ENCODE peak calls at places on chromosomes 11 and 22, in five cellular contexts. One of them, this sample, is unnamed.

GRCh38 chr22:29071261-29072045 is 1.4 kb upstream of the KREMEN1 start:
- DNase-seq in fibroblast of lung: peak
- DNase-seq in PC-9: peak
- DNase-seq in EL: peak
- DNase-seq in SK-N-SH: no peak
- DNase-seq in this sample: peak

GRCh38 chr11:90594658-90595057 is 371.8 kb upstream of the CHORDC1 start:
- DNase-seq in PC-9: no peak
- DNase-seq in EL: no peak
- DNase-seq in fibroblast of lung: no peak
- DNase-seq in SK-N-SH: peak
- DNase-seq in this sample: no peak

GRCh38 chr11:6377902-6378694 is 12.2 kb upstream of the SMPD1 start:
- DNase-seq in SK-N-SH: no peak
- DNase-seq in fibroblast of lung: no peak
- DNase-seq in EL: no peak
- DNase-seq in PC-9: no peak
- DNase-seq in this sample: no peak

GRCh38 chr22:29817724-29818123 is 20.4 kb downstream of the ASCC2 start:
- DNase-seq in fibroblast of lung: no peak
- DNase-seq in PC-9: no peak
- DNase-seq in EL: no peak
- DNase-seq in SK-N-SH: no peak
- DNase-seq in this sample: no peak

GRCh38 chr22:30823015-30823370 is 128.3 kb downstream of the OSBP2 start:
- DNase-seq in fibroblast of lung: no peak
- DNase-seq in EL: no peak
- DNase-seq in PC-9: no peak
- DNase-seq in SK-N-SH: peak
- DNase-seq in this sample: peak

GRCh38 chr11:47451990-47452389 is 3.1 kb upstream of the RAPSN start:
- DNase-seq in EL: no peak
- DNase-seq in fibroblast of lung: no peak
- DNase-seq in PC-9: no peak
- DNase-seq in SK-N-SH: no peak
- DNase-seq in this sample: no peak

GRCh38 chr11:17579451-17579850 is 32.4 kb downstream of the OTOG start:
- DNase-seq in fibroblast of lung: no peak
- DNase-seq in EL: no peak
- DNase-seq in PC-9: no peak
- DNase-seq in SK-N-SH: no peak
- DNase-seq in this sample: no peak

GRCh38 chr11:17388609-17389204 is at the start of gene KCNJ11:
- DNase-seq in EL: no peak
- DNase-seq in fibroblast of lung: no peak
- DNase-seq in PC-9: peak
- DNase-seq in SK-N-SH: no peak
- DNase-seq in this sample: no peak

GRCh38 chr11:2988996-2989395 is 3.1 kb downstream of the NAP1L4 start:
- DNase-seq in fibroblast of lung: no peak
- DNase-seq in SK-N-SH: no peak
- DNase-seq in EL: no peak
- DNase-seq in PC-9: no peak
- DNase-seq in this sample: no peak

GRCh38 chr22:30837531-30837930 is 131.0 kb downstream of the MORC2 start:
- DNase-seq in fibroblast of lung: no peak
- DNase-seq in EL: no peak
- DNase-seq in PC-9: no peak
- DNase-seq in SK-N-SH: no peak
- DNase-seq in this sample: no peak

GRCh38 chr11:84106560-84106959 is 820.4 kb upstream of the CCDC90B start:
- DNase-seq in SK-N-SH: no peak
- DNase-seq in PC-9: no peak
- DNase-seq in EL: no peak
- DNase-seq in fibroblast of lung: no peak
- DNase-seq in this sample: no peak

GRCh38 chr22:38623357-38623756 is 32.8 kb downstream of the FAM227A start:
- DNase-seq in EL: no peak
- DNase-seq in fibroblast of lung: no peak
- DNase-seq in PC-9: no peak
- DNase-seq in SK-N-SH: no peak
- DNase-seq in this sample: no peak

GRCh38 chr22:37505565-37505964 is 13.7 kb downstream of the CARD10 start:
- DNase-seq in fibroblast of lung: no peak
- DNase-seq in SK-N-SH: no peak
- DNase-seq in PC-9: no peak
- DNase-seq in EL: no peak
- DNase-seq in this sample: no peak

GRCh38 chr11:76524461-76524860 is 79.6 kb downstream of the EMSY start:
- DNase-seq in fibroblast of lung: no peak
- DNase-seq in SK-N-SH: no peak
- DNase-seq in EL: peak
- DNase-seq in PC-9: peak
- DNase-seq in this sample: no peak

GRCh38 chr11:119192111-119192510 is 6.8 kb downstream of the NHERF4 start:
- DNase-seq in SK-N-SH: no peak
- DNase-seq in fibroblast of lung: no peak
- DNase-seq in PC-9: no peak
- DNase-seq in EL: no peak
- DNase-seq in this sample: no peak

GRCh38 chr11:117045196-117045595 is 53.0 kb downstream of the SIK3 start:
- DNase-seq in EL: peak
- DNase-seq in fibroblast of lung: peak
- DNase-seq in PC-9: no peak
- DNase-seq in SK-N-SH: no peak
- DNase-seq in this sample: no peak

GRCh38 chr11:73394416-73395296 is 18.5 kb downstream of the RELT start:
- DNase-seq in EL: no peak
- DNase-seq in PC-9: no peak
- DNase-seq in fibroblast of lung: no peak
- DNase-seq in SK-N-SH: no peak
- DNase-seq in this sample: no peak

GRCh38 chr11:10926801-10927200 is 68.9 kb upstream of the ZBED5 start:
- DNase-seq in PC-9: no peak
- DNase-seq in fibroblast of lung: no peak
- DNase-seq in SK-N-SH: no peak
- DNase-seq in EL: peak
- DNase-seq in this sample: no peak

GRCh38 chr11:68043029-68043348 is 4.2 kb downstream of the TCIRG1 start:
- DNase-seq in SK-N-SH: peak
- DNase-seq in fibroblast of lung: no peak
- DNase-seq in PC-9: no peak
- DNase-seq in EL: peak
- DNase-seq in this sample: no peak

GRCh38 chr22:36384766-36385400 is 2.9 kb downstream of the MYH9 start:
- DNase-seq in SK-N-SH: peak
- DNase-seq in fibroblast of lung: peak
- DNase-seq in PC-9: no peak
- DNase-seq in EL: peak
- DNase-seq in this sample: no peak

GRCh38 chr11:117187007-117187406 is 8.5 kb downstream of the SIDT2 start:
- DNase-seq in SK-N-SH: no peak
- DNase-seq in PC-9: no peak
- DNase-seq in fibroblast of lung: no peak
- DNase-seq in EL: no peak
- DNase-seq in this sample: no peak

GRCh38 chr11:73411031-73411430 is 34.8 kb downstream of the RELT start:
- DNase-seq in EL: no peak
- DNase-seq in SK-N-SH: no peak
- DNase-seq in PC-9: no peak
- DNase-seq in fibroblast of lung: no peak
- DNase-seq in this sample: no peak

GRCh38 chr11:59761985-59762384 is 6.8 kb downstream of the STX3 start:
- DNase-seq in SK-N-SH: no peak
- DNase-seq in fibroblast of lung: no peak
- DNase-seq in EL: no peak
- DNase-seq in PC-9: no peak
- DNase-seq in this sample: no peak

GRCh38 chr11:20089796-20090653 is 70.2 kb downstream of the DBX1 start:
- DNase-seq in PC-9: no peak
- DNase-seq in EL: no peak
- DNase-seq in SK-N-SH: no peak
- DNase-seq in fibroblast of lung: peak
- DNase-seq in this sample: no peak

GRCh38 chr11:133163463-133164419 is 368.6 kb downstream of the OPCML start:
- DNase-seq in PC-9: no peak
- DNase-seq in SK-N-SH: peak
- DNase-seq in fibroblast of lung: peak
- DNase-seq in EL: peak
- DNase-seq in this sample: peak

GRCh38 chr22:49608660-49609059 is 219.0 kb downstream of the BRD1 start:
- DNase-seq in EL: no peak
- DNase-seq in SK-N-SH: no peak
- DNase-seq in fibroblast of lung: no peak
- DNase-seq in PC-9: no peak
- DNase-seq in this sample: no peak

GRCh38 chr11:8829556-8829955 is 81.4 kb upstream of the AKIP1 start:
- DNase-seq in EL: no peak
- DNase-seq in PC-9: no peak
- DNase-seq in SK-N-SH: no peak
- DNase-seq in fibroblast of lung: no peak
- DNase-seq in this sample: no peak

GRCh38 chr22:29750029-29750428 is 16.8 kb downstream of the ZMAT5 start:
- DNase-seq in EL: no peak
- DNase-seq in PC-9: no peak
- DNase-seq in fibroblast of lung: no peak
- DNase-seq in SK-N-SH: no peak
- DNase-seq in this sample: no peak

GRCh38 chr11:8822476-8822875 is 88.5 kb upstream of the AKIP1 start:
- DNase-seq in fibroblast of lung: no peak
- DNase-seq in PC-9: no peak
- DNase-seq in EL: no peak
- DNase-seq in SK-N-SH: no peak
- DNase-seq in this sample: no peak

GRCh38 chr22:46054091-46054877 is 77.3 kb upstream of the WNT7B start:
- DNase-seq in fibroblast of lung: peak
- DNase-seq in EL: peak
- DNase-seq in SK-N-SH: peak
- DNase-seq in PC-9: no peak
- DNase-seq in this sample: peak

GRCh38 chr11:64924910-64925284 is 408 bp downstream of the PPP2R5B start:
- DNase-seq in PC-9: peak
- DNase-seq in SK-N-SH: peak
- DNase-seq in fibroblast of lung: no peak
- DNase-seq in EL: peak
- DNase-seq in this sample: peak

GRCh38 chr11:66050581-66051231 is 1.5 kb upstream of the SF3B2 start:
- DNase-seq in EL: no peak
- DNase-seq in PC-9: no peak
- DNase-seq in fibroblast of lung: no peak
- DNase-seq in SK-N-SH: peak
- DNase-seq in this sample: no peak

GRCh38 chr11:16169541-16169940 is 186.8 kb downstream of the SOX6 start:
- DNase-seq in SK-N-SH: no peak
- DNase-seq in PC-9: no peak
- DNase-seq in EL: peak
- DNase-seq in fibroblast of lung: no peak
- DNase-seq in this sample: no peak

GRCh38 chr11:11074686-11075370 is 217.0 kb upstream of the ZBED5 start:
- DNase-seq in SK-N-SH: no peak
- DNase-seq in fibroblast of lung: no peak
- DNase-seq in EL: no peak
- DNase-seq in PC-9: no peak
- DNase-seq in this sample: no peak

GRCh38 chr22:24285245-24285644 is 14.6 kb downstream of the SPECC1L start:
- DNase-seq in EL: peak
- DNase-seq in SK-N-SH: no peak
- DNase-seq in fibroblast of lung: peak
- DNase-seq in PC-9: no peak
- DNase-seq in this sample: no peak